ENCODE peak calls at places on chromosomes 3 and 15, in six cellular contexts. E, I, B, A, L and M are unnamed samples.
A peak's percentile ranks its signal among the peaks of the same experiment; 100 is the strongest.

GRCh38 chr3:50238549-50239026 is 2.6 kb downstream of the GNAI2 start:
- DNase-seq in E (peak; percentile 72), B (peak; percentile 81), I (no peak), A (no peak), L (peak; percentile 95), M (no peak)

GRCh38 chr15:90810354-90810753 is 58.0 kb upstream of the FURIN start:
- DNase-seq in E (no peak), A (no peak), L (no peak), I (no peak), B (no peak), M (no peak)

GRCh38 chr3:69420781-69421520 is 35.1 kb upstream of the FRMD4B start:
- DNase-seq in I (no peak), B (no peak), E (no peak), L (no peak), A (no peak), M (no peak)

GRCh38 chr15:90307661-90308060 is 42.2 kb downstream of the NGRN start:
- DNase-seq in L (no peak), A (no peak), B (no peak), I (no peak), E (no peak), M (no peak)

GRCh38 chr3:128971421-128971820 is 22.5 kb downstream of the CFAP92 start:
- DNase-seq in B (no peak), L (no peak), I (no peak), E (no peak), A (no peak), M (no peak)

GRCh38 chr3:43418601-43419272 is 132.4 kb downstream of the SNRK start:
- DNase-seq in A (no peak), B (peak; percentile 86), I (no peak), E (no peak), L (no peak), M (no peak)

GRCh38 chr15:49927462-49927861 is 191.6 kb downstream of the ATP8B4 start:
- DNase-seq in B (no peak), A (no peak), L (no peak), E (no peak), I (no peak), M (no peak)

GRCh38 chr3:126621627-126622345 is 33.1 kb downstream of the TXNRD3 start:
- DNase-seq in I (no peak), E (no peak), A (no peak), L (no peak), B (peak; percentile 43), M (peak; percentile 38)

GRCh38 chr15:60883691-60884319 is 345.3 kb downstream of the RORA start:
- DNase-seq in L (no peak), I (no peak), E (no peak), B (no peak), A (no peak), M (no peak)

GRCh38 chr3:2643606-2644005 is 466.6 kb downstream of the IL5RA start:
- DNase-seq in E (no peak), B (no peak), I (no peak), A (no peak), L (no peak), M (no peak)

GRCh38 chr3:72625616-72626337 is 222.5 kb downstream of the SHQ1 start:
- DNase-seq in E (no peak), B (peak; percentile 92), L (no peak), I (no peak), A (no peak), M (peak; percentile 49)

GRCh38 chr15:85479071-85479647 is 98.8 kb downstream of the AKAP13 start:
- DNase-seq in E (no peak), I (no peak), A (no peak), L (no peak), B (peak; percentile 28), M (peak; percentile 11)

GRCh38 chr3:45994661-45995369 is 809 bp downstream of the FYCO1 start:
- DNase-seq in I (peak; percentile 80), E (no peak), B (peak; percentile 23), A (peak; percentile 55), L (peak; percentile 65), M (no peak)

GRCh38 chr3:37183375-37183831 is 9.0 kb upstream of the LRRFIP2 start:
- DNase-seq in L (no peak), E (no peak), A (no peak), I (no peak), B (peak; percentile 99), M (peak; percentile 99)

GRCh38 chr15:66071621-66072295 is 181.8 kb downstream of the MEGF11 start:
- DNase-seq in A (no peak), E (no peak), L (no peak), I (no peak), B (no peak), M (no peak)

GRCh38 chr15:91104111-91104510 is 4.1 kb downstream of the SV2B start:
- DNase-seq in I (no peak), E (no peak), B (no peak), A (no peak), L (no peak), M (no peak)

GRCh38 chr3:138724433-138724832 is 110.3 kb downstream of the PIK3CB start:
- DNase-seq in E (no peak), I (no peak), B (no peak), L (no peak), A (peak; percentile 33), M (no peak)

GRCh38 chr3:130316164-130316563 is 29.3 kb upstream of the COL6A5 start:
- DNase-seq in B (no peak), I (no peak), A (no peak), E (no peak), L (no peak), M (no peak)

DNA sequence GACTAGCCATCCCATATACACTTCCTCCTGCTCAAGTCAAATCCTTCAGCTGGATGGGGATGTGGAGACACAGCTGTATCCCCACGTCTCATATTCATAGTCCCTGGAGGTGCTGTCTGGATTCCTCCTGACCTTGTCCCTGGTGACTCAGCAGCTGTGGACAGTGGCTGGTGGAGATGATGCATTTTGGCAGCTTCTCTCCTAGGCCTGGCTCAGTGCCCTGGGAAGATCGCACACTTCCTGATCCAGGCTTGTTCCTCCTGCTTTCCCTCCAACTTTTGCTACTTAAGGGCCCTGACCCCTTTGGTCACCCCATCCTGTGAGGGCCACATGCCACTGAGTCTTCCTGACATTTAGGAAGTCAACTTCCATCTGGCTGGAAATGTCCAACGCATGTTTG is 44.4 kb downstream of the ADAMTSL3 start:
- DNase-seq in I (no peak), A (no peak), B (peak; percentile 87), E (peak; percentile 16), L (peak; percentile 83), M (no peak)
- H3K27ac ChIP-seq in I (no peak overlapping the region), A (no peak overlapping the region), B (peak overlapping the region; percentile 83), E (no peak overlapping the region), L (no peak overlapping the region), M (no peak overlapping the region)

GRCh38 chr15:99021669-99022068 is 14.1 kb upstream of the PGPEP1L start:
- DNase-seq in A (no peak), E (no peak), L (no peak), I (no peak), B (no peak), M (no peak)

GRCh38 chr15:99017322-99017701 is 9.7 kb upstream of the PGPEP1L start:
- DNase-seq in I (no peak), B (no peak), L (no peak), E (no peak), A (no peak), M (no peak)

GRCh38 chr15:99021027-99021624 is 13.5 kb upstream of the PGPEP1L start:
- DNase-seq in A (no peak), B (no peak), I (no peak), L (no peak), E (no peak), M (no peak)

GRCh38 chr15:99016680-99017321 is 9.2 kb upstream of the PGPEP1L start:
- DNase-seq in E (no peak), A (no peak), B (peak; percentile 82), L (peak; percentile 72), I (no peak), M (peak; percentile 48)

DNA sequence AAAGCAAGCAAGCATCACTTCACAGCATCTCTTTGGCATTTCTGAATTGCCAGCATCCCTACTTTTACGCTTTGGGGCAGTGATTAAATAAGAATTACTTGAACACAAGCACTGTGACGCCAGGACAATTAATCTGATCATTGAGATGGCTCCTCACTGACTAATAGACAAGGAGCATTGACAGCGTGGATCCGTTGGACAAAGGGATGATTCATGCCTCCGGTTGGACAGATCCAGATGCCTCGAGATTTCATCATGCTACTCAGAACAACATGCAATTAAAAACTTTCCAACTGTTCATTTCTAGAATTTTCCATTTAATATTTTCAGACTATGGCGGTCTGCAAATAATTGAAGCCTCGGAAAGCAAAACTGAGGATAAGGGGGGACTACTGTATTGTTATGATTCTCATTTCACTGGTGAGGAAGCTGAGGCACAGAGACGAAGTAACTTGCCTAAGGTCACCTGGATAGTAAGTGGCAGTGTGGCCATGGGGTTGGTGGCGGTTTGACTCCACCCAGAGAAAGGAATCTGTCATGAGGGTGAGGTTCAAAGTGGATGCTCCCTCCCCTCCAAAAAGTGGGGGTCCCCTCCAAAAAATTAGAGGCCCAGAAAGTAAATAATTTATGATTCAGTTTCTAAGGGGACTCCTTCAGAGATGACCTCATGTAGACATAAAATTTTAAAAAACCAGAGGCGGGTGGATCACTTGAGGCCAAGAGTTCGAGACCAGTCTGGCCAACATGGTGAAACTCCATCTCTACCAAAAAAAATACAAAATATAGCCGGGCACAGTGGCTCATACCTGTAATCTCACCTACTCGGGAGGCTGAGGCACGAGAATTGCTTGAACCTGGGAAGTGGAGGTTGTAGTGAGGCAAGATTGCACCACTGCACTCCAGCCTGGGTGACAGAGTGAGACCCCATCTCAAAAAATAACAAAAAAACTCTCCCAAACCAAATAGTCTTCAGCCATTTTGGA is 12.3 kb upstream of the PGPEP1L start:
- DNase-seq in L (no peak), I (no peak), B (peak; percentile 61), A (no peak), E (no peak), M (no peak)
- H3K27ac ChIP-seq in L (no peak overlapping the region), I (no peak overlapping the region), B (no peak overlapping the region), A (no peak overlapping the region), E (no peak overlapping the region), M (no peak overlapping the region)

GRCh38 chr15:56817266-56817665 is 84.0 kb upstream of the ZNF280D start:
- DNase-seq in B (peak; percentile 64), I (no peak), A (peak; percentile 15), E (no peak), L (no peak), M (no peak)
- H3K27ac ChIP-seq in B (peak overlapping the region; percentile 46), I (no peak overlapping the region), A (no peak overlapping the region), E (no peak overlapping the region), L (no peak overlapping the region), M (no peak overlapping the region)

GRCh38 chr3:186613637-186614265 is 891 bp downstream of the AHSG start:
- DNase-seq in B (no peak), L (no peak), A (no peak), I (no peak), E (no peak), M (no peak)

GRCh38 chr3:186612721-186613636 is at the start of gene AHSG:
- DNase-seq in E (no peak), A (no peak), B (no peak), L (no peak), I (no peak), M (no peak)

GRCh38 chr3:186614266-186614596 is 1.4 kb downstream of the AHSG start:
- DNase-seq in E (no peak), L (no peak), I (no peak), A (no peak), B (no peak), M (no peak)

GRCh38 chr3:186609247-186609868 is 3.5 kb upstream of the AHSG start:
- DNase-seq in L (no peak), I (no peak), E (no peak), A (no peak), B (peak; percentile 61), M (no peak)

DNA sequence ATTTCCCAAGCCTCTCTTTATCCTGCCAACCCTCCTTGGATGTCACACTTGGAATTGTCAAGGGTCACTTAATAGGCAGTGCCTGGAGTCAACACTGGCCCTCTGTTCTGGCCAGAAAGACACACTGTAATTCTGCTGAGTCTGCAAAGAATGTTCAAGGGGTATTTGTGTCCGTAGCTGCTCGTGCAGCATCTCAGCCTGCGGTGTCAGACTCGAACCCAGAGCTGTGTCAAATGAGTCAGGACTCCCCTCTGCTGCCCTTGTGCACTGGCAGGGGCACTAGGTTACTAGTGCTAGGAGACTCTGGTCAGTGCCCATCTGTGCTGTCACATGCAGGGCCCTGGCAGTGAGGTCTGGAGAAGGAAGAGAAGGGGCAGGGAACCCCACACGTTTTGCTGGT is 795 bp upstream of the AHSG start:
- DNase-seq in I (no peak), E (no peak), B (no peak), L (no peak), A (no peak), M (no peak)
- H3K27ac ChIP-seq in I (no peak overlapping the region), E (no peak overlapping the region), B (no peak overlapping the region), L (no peak overlapping the region), A (no peak overlapping the region), M (no peak overlapping the region)